ENCODE peak calls at places on chromosomes 13 and 19, in five cellular contexts. S is tibial artery, F is retinal pigment epithelial cell, Y is AG04450, G is HFF-Myc. J is an unnamed sample.
A peak's percentile ranks its signal among the peaks of the same experiment; 100 is the strongest.

GRCh38 chr13:106597190-106597589 is 29.3 kb upstream of the ARGLU1 start:
- DNase-seq in F (no peak), Y (no peak), G (no peak), S (peak; percentile 83), J (no peak)

GRCh38 chr13:36612242-36612641 is 61.6 kb upstream of the SERTM1 start:
- DNase-seq in G (no peak), S (no peak), Y (no peak), F (no peak), J (no peak)

GRCh38 chr13:41955605-41956004 is 5.3 kb downstream of the VWA8 start:
- DNase-seq in S (no peak), Y (no peak), G (no peak), F (no peak), J (no peak)

GRCh38 chr13:113002206-113002821 is 33.3 kb downstream of the MCF2L start:
- DNase-seq in F (peak; percentile 7), Y (no peak), S (no peak), G (no peak), J (no peak)

GRCh38 chr19:38425810-38426466 is at the start of gene RASGRP4:
- DNase-seq in F (no peak), G (no peak), S (no peak), Y (no peak), J (peak; percentile 66)

GRCh38 chr13:44470623-44471562 is 97.3 kb downstream of the SERP2 start:
- DNase-seq in S (no peak), G (no peak), F (no peak), Y (no peak), J (no peak)

GRCh38 chr19:29001006-29001921 is 211.7 kb downstream of the UQCRFS1 start:
- DNase-seq in F (no peak), G (no peak), S (peak; percentile 45), Y (no peak), J (no peak)

GRCh38 chr19:30233375-30233774 is 138.8 kb upstream of the ZNF536 start:
- DNase-seq in F (no peak), Y (no peak), S (no peak), G (no peak), J (no peak)

GRCh38 chr13:24718192-24718965 is 38.2 kb downstream of the ATP12A start:
- DNase-seq in S (no peak), F (no peak), G (no peak), Y (no peak), J (no peak)

GRCh38 chr13:19587635-19588300 is 26.4 kb upstream of the TPTE2 start:
- DNase-seq in S (no peak), F (no peak), Y (no peak), G (no peak), J (no peak)

GRCh38 chr13:101998129-101998528 is 403.7 kb downstream of the FGF14 start:
- DNase-seq in G (no peak), F (no peak), Y (no peak), S (no peak), J (no peak)

GRCh38 chr13:62387642-62388041 is 972.0 kb upstream of the PCDH20 start:
- DNase-seq in F (no peak), S (no peak), G (no peak), Y (peak; percentile 0), J (no peak)

GRCh38 chr13:32228330-32229041 is 86.7 kb downstream of the ZAR1L start:
- DNase-seq in F (no peak), Y (peak; percentile 46), G (no peak), S (no peak), J (no peak)

GRCh38 chr13:36069881-36070366 is 61.3 kb downstream of the DCLK1 start:
- DNase-seq in G (no peak), F (no peak), S (no peak), Y (no peak), J (no peak)

GRCh38 chr19:1026189-1027019 is at the start of gene CNN2:
- DNase-seq in F (no peak), Y (no peak), S (peak; percentile 92), G (no peak), J (peak; percentile 76)

GRCh38 chr13:27632648-27633047 is 11.0 kb downstream of the POLR1D start:
- DNase-seq in F (no peak), S (no peak), Y (no peak), G (no peak), J (no peak)

GRCh38 chr19:6501740-6502648 is at the start of gene TUBB4A:
- DNase-seq in Y (no peak), G (no peak), S (no peak), F (no peak), J (peak; percentile 65)

GRCh38 chr13:95512957-95513356 is 39.6 kb upstream of the CLDN10 start:
- DNase-seq in F (no peak), G (no peak), Y (no peak), S (no peak), J (no peak)

GRCh38 chr19:17997969-17998826 is 9.8 kb upstream of the ARRDC2 start:
- DNase-seq in S (peak; percentile 73), Y (no peak), G (no peak), F (no peak), J (no peak)
- TF ChIP-seq CTCF in S (no peak), Y (no peak), G (no peak), F (no peak), J (no peak)

DNA sequence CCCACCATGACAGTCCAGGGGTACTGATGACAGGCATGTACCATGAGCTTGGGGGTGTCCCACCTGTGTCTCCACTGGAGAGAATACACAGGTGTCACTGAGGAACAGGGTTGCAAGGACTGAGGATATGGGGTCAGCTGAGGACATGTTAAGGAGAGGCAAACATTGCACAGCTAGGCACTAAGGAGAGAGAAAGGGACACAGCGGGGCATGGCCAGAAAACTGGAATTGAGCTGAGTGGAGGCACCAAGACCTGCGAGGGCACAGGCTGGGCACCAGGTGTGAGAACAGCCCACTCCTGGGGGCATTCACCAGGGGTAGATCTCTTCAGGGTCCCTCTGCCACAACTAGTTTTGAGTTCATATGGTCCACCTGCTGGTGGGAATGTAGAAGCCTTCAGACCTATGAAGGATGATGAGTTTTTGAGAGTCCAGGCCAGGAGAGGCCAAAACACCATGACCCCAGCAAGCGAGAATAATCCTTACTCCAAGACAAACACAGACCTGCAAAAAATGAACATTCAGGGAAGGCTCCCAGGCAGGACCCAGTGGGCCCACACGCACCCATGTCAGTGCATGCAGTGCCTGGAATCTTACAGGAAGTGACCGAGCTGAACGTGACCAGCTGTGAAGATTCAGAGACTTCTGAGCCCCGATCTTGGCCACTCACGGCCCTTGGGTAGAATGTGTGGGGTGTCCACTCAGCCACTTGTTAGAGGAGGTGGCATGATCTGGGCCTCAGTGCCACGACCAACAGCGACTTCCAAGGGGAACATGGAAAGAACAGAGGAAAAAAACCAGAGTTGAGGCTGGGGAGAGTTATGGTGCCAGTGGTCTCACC is 1.4 kb upstream of the ZNF584 start:
- DNase-seq in G (no peak), S (no peak), Y (no peak), F (no peak), J (no peak)
- TF ChIP-seq CTCF in G (peak; percentile 35), S (no peak), Y (peak; percentile 48), F (peak; percentile 46), J (no peak)

DNA sequence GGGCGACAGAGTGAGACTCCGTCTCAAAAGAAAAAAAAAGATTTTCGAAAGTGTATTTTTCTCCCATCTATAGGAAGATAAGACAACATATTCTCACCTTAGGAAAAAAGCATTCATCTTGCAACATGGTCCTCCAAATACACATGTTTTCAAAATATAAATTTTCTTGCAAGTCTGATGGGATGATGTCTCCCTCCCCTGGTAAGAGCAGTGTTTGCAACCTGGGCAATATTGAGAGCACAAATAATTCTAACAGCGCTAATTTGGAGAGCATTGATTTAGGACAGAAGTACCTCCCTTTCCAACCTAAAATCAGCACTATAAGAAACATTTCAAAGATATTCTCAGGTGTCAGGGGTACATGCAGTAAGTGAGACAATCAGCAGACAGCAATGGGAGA is 61.0 kb upstream of the SHISA2 start:
- DNase-seq in G (no peak), S (no peak), Y (no peak), F (no peak), J (no peak)
- TF ChIP-seq CTCF in G (peak; percentile 16), S (no peak), Y (peak; percentile 33), F (peak; percentile 34), J (no peak)

GRCh38 chr13:51318015-51318414 is 21.5 kb upstream of the SERPINE3 start:
- DNase-seq in S (no peak), G (no peak), Y (no peak), F (no peak), J (no peak)

GRCh38 chr13:51313619-51314018 is 25.9 kb upstream of the SERPINE3 start:
- DNase-seq in S (no peak), G (no peak), F (no peak), Y (no peak), J (no peak)

GRCh38 chr13:51315658-51316057 is 23.8 kb upstream of the SERPINE3 start:
- DNase-seq in F (no peak), S (no peak), G (no peak), Y (no peak), J (no peak)

GRCh38 chr13:51318876-51319275 is 20.6 kb upstream of the SERPINE3 start:
- DNase-seq in G (no peak), Y (no peak), S (no peak), F (no peak), J (no peak)

GRCh38 chr13:51317262-51317661 is 22.2 kb upstream of the SERPINE3 start:
- DNase-seq in Y (no peak), G (no peak), F (no peak), S (no peak), J (no peak)
- TF ChIP-seq CTCF in Y (no peak), G (no peak), F (no peak), S (no peak), J (no peak)

DNA sequence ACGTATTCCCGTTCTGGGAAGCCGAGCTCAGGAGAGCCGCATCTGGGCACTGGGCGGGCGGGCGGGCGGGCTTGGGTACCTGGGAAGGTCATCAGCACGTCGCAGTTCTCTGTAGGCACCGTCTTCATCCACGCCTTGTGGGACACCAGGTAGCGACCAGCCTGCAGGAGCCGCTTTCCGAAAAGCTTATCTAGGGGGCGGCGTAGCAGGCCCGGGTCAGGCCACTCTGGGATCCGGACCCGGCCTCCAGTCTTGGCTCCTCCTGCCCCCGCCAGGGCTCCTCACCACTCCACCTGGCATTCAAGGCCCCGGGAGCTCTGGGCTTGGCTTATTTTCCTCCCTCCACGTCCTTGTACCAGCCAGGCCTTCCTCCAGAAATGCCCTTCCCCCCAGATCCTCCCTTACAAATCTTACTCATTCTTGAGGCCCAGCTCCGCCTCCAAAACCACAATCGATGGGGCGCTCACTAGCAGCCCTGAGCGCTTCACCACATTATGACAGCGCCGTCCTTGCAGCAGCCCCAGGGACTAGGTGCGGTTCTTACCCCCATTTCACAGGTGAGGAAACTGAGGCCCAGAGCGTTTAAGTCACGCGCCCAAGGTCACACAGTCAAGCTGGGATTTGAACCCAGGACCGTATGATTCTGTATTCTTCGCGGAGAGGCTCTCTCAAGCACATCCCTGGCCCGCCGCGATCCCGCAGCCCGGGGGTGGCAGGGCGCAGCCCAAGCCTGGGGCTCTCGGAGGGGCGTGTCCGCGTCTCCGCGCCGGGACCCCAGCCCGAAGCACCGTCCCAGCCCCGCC is 843 bp downstream of the ANO8 start:
- DNase-seq in Y (peak; percentile 33), S (no peak), F (no peak), G (peak; percentile 37), J (peak; percentile 45)
- TF ChIP-seq CTCF in Y (no peak), S (no peak), F (no peak), G (no peak), J (no peak)

DNA sequence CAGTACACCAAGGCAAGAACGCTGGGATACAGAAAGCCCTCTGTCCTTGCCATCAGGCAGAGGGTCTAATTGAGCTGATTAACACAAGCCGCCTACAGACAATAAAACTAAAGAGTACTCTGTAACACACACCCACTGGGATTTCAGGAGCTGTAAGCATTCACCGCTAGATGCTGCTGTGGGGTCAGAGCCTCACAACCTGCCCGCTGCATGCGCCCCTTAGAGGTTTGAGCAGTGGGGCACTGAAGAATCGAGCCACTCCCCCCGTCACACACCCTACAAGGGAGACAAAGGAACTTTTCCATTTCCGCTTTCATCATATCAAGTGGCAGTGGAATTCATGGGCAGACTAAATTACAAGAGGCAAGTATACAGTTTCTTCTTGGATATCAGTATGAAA is 1080.6 kb downstream of the PCDH17 start:
- DNase-seq in G (no peak), Y (no peak), S (no peak), F (no peak), J (no peak)
- TF ChIP-seq CTCF in G (no peak), Y (no peak), S (no peak), F (peak; percentile 40), J (no peak)